ENCODE peak calls at places on chromosomes 7 and 10, in ten cellular contexts. J, O, H, M, D, U, P, Z, L and N are unnamed samples.

GRCh38 chr7:99102361-99102760 is 41.5 kb downstream of the SMURF1 start:
- DNase-seq in J (no peak), O (no peak), H (no peak), M (no peak), D (no peak), U (no peak), P (no peak), Z (no peak), L (no peak), N (no peak)

GRCh38 chr7:43650457-43651052 is 67.6 kb downstream of the STK17A start:
- DNase-seq in J (no peak), O (no peak), H (peak; percentile 59), M (no peak), D (peak; percentile 60), U (no peak), P (peak; percentile 84), Z (peak; percentile 67), L (no peak), N (no peak)

GRCh38 chr10:8912108-8912507 is 857.6 kb downstream of the GATA3 start:
- DNase-seq in J (no peak), O (no peak), H (no peak), M (no peak), D (no peak), U (no peak), P (no peak), Z (no peak), L (no peak), N (no peak)

GRCh38 chr10:71270301-71270777 is 48.7 kb upstream of the SLC29A3 start:
- DNase-seq in J (no peak), O (no peak), H (peak; percentile 88), M (peak; percentile 63), D (peak; percentile 91), U (peak; percentile 63), P (peak; percentile 80), Z (peak; percentile 80), L (peak; percentile 74), N (no peak)

GRCh38 chr7:131623154-131623553 is 66.7 kb upstream of the PODXL start:
- DNase-seq in J (peak; percentile 53), O (no peak), H (peak; percentile 72), M (no peak), D (no peak), U (no peak), P (no peak), Z (peak; percentile 65), L (no peak), N (no peak)

GRCh38 chr10:97685395-97685958 is 1.6 kb downstream of the AVPI1 start:
- DNase-seq in J (no peak), O (no peak), H (peak; percentile 49), M (peak; percentile 27), D (peak; percentile 59), U (no peak), P (no peak), Z (peak; percentile 25), L (peak; percentile 74), N (no peak)

GRCh38 chr7:137484326-137484725 is 140.8 kb upstream of the PTN start:
- DNase-seq in J (no peak), O (no peak), H (no peak), M (no peak), D (no peak), U (no peak), P (peak; percentile 26), Z (no peak), L (no peak), N (no peak)

GRCh38 chr10:86071758-86072157 is 294.8 kb downstream of the GRID1 start:
- DNase-seq in J (no peak), O (no peak), H (no peak), M (no peak), D (no peak), U (no peak), P (no peak), Z (no peak), L (no peak), N (no peak)

GRCh38 chr10:78749200-78749599 is 319.6 kb upstream of the ZMIZ1 start:
- DNase-seq in J (no peak), O (no peak), H (no peak), M (no peak), D (no peak), U (no peak), P (no peak), Z (no peak), L (no peak), N (no peak)

GRCh38 chr10:5522913-5523560 is 1.7 kb upstream of the CALML3 start:
- DNase-seq in J (no peak), O (no peak), H (no peak), M (no peak), D (no peak), U (no peak), P (no peak), Z (no peak), L (no peak), N (peak; percentile 25)

GRCh38 chr7:152145853-152146466 is 120.5 kb downstream of the GALNT11 start:
- DNase-seq in J (no peak), O (peak; percentile 12), H (peak; percentile 89), M (peak; percentile 43), D (peak; percentile 64), U (peak; percentile 28), P (peak; percentile 69), Z (peak; percentile 81), L (peak; percentile 23), N (no peak)

GRCh38 chr10:101597036-101597435 is 8.9 kb downstream of the DPCD start:
- DNase-seq in J (no peak), O (no peak), H (no peak), M (no peak), D (no peak), U (no peak), P (no peak), Z (no peak), L (no peak), N (no peak)

GRCh38 chr10:34434119-34434594 is 380.9 kb downstream of the PARD3 start:
- DNase-seq in J (no peak), O (no peak), H (peak; percentile 68), M (no peak), D (peak; percentile 73), U (no peak), P (peak; percentile 71), Z (peak; percentile 79), L (no peak), N (no peak)

GRCh38 chr10:89706011-89706410 is 4.6 kb downstream of the KIF20B start:
- DNase-seq in J (no peak), O (no peak), H (peak; percentile 16), M (no peak), D (peak; percentile 39), U (no peak), P (peak; percentile 30), Z (peak; percentile 53), L (no peak), N (no peak)

GRCh38 chr7:102129636-102130370 is 156.9 kb upstream of the SH2B2 start:
- DNase-seq in J (no peak), O (no peak), H (no peak), M (no peak), D (no peak), U (no peak), P (no peak), Z (peak; percentile 48), L (no peak), N (no peak)

GRCh38 chr7:102128303-102128702 is 158.4 kb upstream of the SH2B2 start:
- DNase-seq in J (no peak), O (no peak), H (no peak), M (no peak), D (no peak), U (no peak), P (no peak), Z (no peak), L (no peak), N (no peak)

DNA sequence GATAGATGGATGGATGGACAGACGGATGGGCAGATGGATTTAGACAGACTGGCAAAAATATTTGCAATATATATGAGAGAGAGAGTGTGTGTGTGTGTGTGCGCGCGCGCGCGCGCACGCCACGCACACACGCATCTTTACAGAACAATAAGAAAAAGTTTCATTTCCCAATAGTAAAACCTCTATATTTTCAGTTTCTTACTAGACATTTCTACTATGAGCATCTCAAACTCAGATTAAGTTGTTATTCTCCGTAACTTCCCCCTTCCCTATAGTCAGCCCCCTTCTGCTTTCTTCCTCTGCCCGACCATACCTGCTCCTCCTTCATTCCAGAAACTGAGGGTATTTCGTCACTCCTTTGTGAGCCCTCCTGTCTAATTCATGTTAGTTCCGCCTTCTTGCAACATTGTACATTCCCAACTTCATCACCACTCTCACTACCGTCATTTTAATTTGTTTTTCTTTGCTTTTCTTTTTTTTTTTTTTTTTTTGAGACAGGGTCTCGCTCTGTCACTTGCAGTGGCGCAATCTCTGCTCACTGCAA is 154.4 kb upstream of the SH2B2 start:
- DNase-seq in J (no peak), O (no peak), H (no peak), M (no peak), D (no peak), U (no peak), P (no peak), Z (no peak), L (no peak), N (peak; percentile 51)
- TF ChIP-seq CTCF in J (no peak), O (no peak), H (no peak), M (no peak), D (no peak), U (no peak), P (no peak), Z (no peak), L (no peak), N (no peak)

GRCh38 chr7:159078193-159078910 is 66.3 kb downstream of the VIPR2 start:
- DNase-seq in J (no peak), O (no peak), H (no peak), M (no peak), D (no peak), U (no peak), P (no peak), Z (no peak), L (no peak), N (no peak)
- TF ChIP-seq CTCF in J (no peak), O (no peak), H (no peak), M (no peak), D (no peak), U (no peak), P (no peak), Z (no peak), L (no peak), N (no peak)

DNA sequence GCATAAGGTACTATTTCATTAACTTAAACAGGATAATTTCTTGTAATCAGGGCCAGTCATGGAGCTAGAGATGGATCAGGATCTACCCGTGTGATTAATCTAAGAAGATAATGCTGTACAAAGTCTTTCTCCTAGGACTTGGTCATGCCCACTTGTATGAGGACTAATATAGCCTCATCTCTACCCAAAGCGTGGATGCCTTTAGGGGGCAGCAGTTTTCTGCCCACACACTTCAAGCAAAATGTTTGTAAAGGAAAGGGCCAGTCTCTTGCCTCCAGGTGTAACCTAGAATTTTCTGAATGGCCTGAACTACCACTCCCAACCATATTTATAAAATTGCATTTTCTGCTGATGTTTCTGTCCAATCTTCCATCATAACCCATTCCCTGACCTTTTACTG is 764.0 kb upstream of the IGFBP3 start:
- DNase-seq in J (no peak), O (no peak), H (no peak), M (no peak), D (no peak), U (no peak), P (no peak), Z (no peak), L (no peak), N (no peak)
- TF ChIP-seq CTCF in J (no peak), O (peak; percentile 48), H (peak; percentile 20), M (no peak), D (no peak), U (no peak), P (no peak), Z (no peak), L (no peak), N (no peak)

DNA sequence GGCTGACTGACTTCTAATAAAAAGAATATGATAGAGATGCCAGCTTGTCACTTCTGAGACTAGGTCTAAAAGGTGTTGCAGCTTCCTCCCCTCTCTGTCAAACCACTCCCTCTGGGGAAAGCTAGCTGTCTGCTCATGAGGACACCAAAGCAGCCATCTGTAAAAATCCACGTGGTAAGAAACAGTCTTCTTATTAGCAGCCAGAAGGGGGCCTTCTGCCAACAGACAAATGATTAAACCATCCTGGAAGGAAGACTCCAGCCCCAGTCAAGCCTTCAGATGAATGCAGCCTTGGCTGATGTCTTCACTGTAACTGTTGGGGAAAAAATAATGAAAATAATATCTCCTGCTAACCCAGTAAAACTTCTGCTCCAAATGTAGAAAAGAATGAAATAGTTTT is 41.9 kb upstream of the DAGLB start:
- DNase-seq in J (no peak), O (no peak), H (no peak), M (no peak), D (no peak), U (no peak), P (no peak), Z (no peak), L (no peak), N (no peak)
- TF ChIP-seq CTCF in J (no peak), O (no peak), H (no peak), M (no peak), D (no peak), U (no peak), P (no peak), Z (no peak), L (no peak), N (no peak)